ENCODE peak calls at places on chromosomes 2 and 18, in four cellular contexts. G, I, M and P are unnamed samples.

GRCh38 chr2:51624995-51625394 is 593.1 kb upstream of the NRXN1 start:
- DNase-seq in G (no peak), I (no peak), M (no peak), P (no peak)

GRCh38 chr18:35041752-35042379 is 653 bp downstream of the MAPRE2 start:
- DNase-seq in G (no peak), I (no peak), M (peak), P (peak)

GRCh38 chr18:44915213-44915612 is 234.5 kb downstream of the SETBP1 start:
- DNase-seq in G (no peak), I (no peak), M (no peak), P (no peak)

GRCh38 chr2:162821176-162821575 is 17.4 kb downstream of the KCNH7 start:
- DNase-seq in G (no peak), I (no peak), M (no peak), P (no peak)

GRCh38 chr2:207230261-207231105 is 64.7 kb upstream of the KLF7 start:
- DNase-seq in G (peak), I (peak), M (peak), P (peak)

GRCh38 chr2:219273887-219274391 is 5.2 kb upstream of the DNAJB2 start:
- DNase-seq in G (no peak), I (no peak), M (no peak), P (no peak)

GRCh38 chr2:59073257-59073656 is 832.1 kb upstream of the FANCL start:
- DNase-seq in G (no peak), I (peak), M (no peak), P (no peak)

GRCh38 chr18:40752336-40752735 is 1202.7 kb upstream of the PIK3C3 start:
- DNase-seq in G (no peak), I (no peak), M (no peak), P (no peak)

GRCh38 chr2:170180031-170180566 is 2.2 kb downstream of the MYO3B start:
- DNase-seq in G (no peak), I (no peak), M (no peak), P (no peak)

GRCh38 chr2:64550042-64550441 is 25.9 kb downstream of the AFTPH start:
- DNase-seq in G (no peak), I (no peak), M (no peak), P (no peak)

GRCh38 chr18:60259052-60259681 is 113.4 kb downstream of the MC4R start:
- DNase-seq in G (no peak), I (no peak), M (no peak), P (no peak)

GRCh38 chr2:123434681-123435080 is 590.4 kb upstream of the CNTNAP5 start:
- DNase-seq in G (no peak), I (no peak), M (no peak), P (no peak)

GRCh38 chr2:208129804-208130712 is at the start of gene CRYGC:
- DNase-seq in G (no peak), I (peak), M (no peak), P (no peak)

GRCh38 chr2:73852020-73852419 is 23.3 kb downstream of the STAMBP start:
- DNase-seq in G (no peak), I (no peak), M (peak), P (no peak)

GRCh38 chr2:40200516-40200915 is 251.4 kb downstream of the SLC8A1 start:
- DNase-seq in G (no peak), I (no peak), M (no peak), P (no peak)

GRCh38 chr18:27854631-27855030 is 322.3 kb downstream of the CDH2 start:
- DNase-seq in G (no peak), I (no peak), M (no peak), P (no peak)

GRCh38 chr2:170651603-170652002 is 63.5 kb upstream of the SP5 start:
- DNase-seq in G (no peak), I (no peak), M (peak), P (no peak)

GRCh38 chr2:85707304-85707703 is 13.1 kb downstream of the GNLY start:
- DNase-seq in G (peak), I (peak), M (peak), P (peak)

GRCh38 chr2:101619191-101619591 is 78.3 kb upstream of the MAP4K4 start:
- DNase-seq in G (no peak), I (no peak), M (no peak), P (no peak)

GRCh38 chr2:152534460-152535131 is 182.7 kb downstream of the PRPF40A start:
- DNase-seq in G (no peak), I (no peak), M (no peak), P (no peak)

GRCh38 chr2:164737612-164738081 is 104.0 kb downstream of the COBLL1 start:
- DNase-seq in G (peak), I (peak), M (peak), P (peak)

GRCh38 chr2:207422307-207422960 is 107.3 kb upstream of the CREB1 start:
- DNase-seq in G (no peak), I (no peak), M (no peak), P (no peak)

GRCh38 chr2:233410191-233410760 is 56.0 kb downstream of the DGKD start:
- DNase-seq in G (no peak), I (no peak), M (no peak), P (no peak)

GRCh38 chr2:147100406-147101035 is 744.3 kb upstream of the ACVR2A start:
- DNase-seq in G (no peak), I (no peak), M (no peak), P (no peak)

GRCh38 chr2:144414324-144414845 is 105.5 kb downstream of the ZEB2 start:
- DNase-seq in G (no peak), I (no peak), M (no peak), P (no peak)
- TF ChIP-seq ELF4 in G (no peak), I (no peak), M (no peak), P (no peak)

DNA sequence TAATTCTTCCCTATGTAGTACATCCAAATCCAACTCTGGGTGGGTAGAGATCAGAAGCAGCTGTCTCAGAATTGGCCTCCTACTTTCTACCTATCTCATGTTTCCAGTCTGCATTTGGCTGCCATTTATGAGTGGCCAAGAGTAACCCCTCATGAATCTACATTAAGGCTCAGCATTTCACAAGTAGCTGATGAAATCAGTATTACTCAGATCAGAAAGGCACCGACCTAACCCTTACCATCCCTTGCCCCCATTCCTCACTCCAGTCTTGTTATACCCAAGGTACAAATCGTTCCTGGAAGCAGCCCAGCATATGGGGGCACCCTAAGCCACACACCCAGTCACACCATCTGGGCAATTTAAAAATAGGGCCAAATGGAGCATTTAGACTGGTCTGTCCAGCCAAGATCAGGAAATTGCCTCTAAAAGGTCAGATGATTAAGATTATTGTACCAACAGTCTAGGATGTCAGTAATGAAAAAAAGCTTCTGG is 37.0 kb downstream of the CD28 start:
- DNase-seq in G (no peak), I (no peak), M (no peak), P (no peak)
- TF ChIP-seq ELF4 in G (no peak), I (no peak), M (no peak), P (no peak)

DNA sequence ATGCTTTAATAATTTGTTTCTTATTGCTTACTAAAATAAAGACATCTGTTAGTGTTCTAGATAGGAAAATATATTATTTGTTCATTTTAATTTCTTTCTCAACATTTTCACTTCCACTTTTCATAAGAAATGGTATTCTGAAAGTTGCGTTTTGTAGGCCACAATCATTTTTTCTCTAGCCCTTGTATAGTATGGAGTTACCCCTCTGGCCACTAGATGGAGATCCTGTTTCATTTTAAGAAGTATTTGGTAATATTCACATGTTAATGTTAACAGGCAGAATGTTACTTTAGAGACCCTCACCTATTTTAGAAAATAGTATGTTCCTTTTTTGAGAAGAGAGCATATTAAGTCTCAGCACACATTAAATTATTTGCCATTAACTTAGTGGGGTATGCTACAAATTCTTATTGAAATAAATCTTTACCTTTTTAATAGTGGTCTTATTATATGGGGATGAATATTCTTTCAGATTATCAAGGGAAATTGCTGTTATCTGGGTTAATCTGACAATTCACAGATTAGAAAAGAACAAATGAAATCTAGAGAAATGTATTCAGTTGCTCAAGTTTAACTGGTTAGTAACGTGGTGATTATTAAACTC is 73.9 kb upstream of the TTC27 start:
- DNase-seq in G (no peak), I (peak), M (peak), P (peak)
- TF ChIP-seq ELF4 in G (no peak), I (no peak), M (no peak), P (no peak)

DNA sequence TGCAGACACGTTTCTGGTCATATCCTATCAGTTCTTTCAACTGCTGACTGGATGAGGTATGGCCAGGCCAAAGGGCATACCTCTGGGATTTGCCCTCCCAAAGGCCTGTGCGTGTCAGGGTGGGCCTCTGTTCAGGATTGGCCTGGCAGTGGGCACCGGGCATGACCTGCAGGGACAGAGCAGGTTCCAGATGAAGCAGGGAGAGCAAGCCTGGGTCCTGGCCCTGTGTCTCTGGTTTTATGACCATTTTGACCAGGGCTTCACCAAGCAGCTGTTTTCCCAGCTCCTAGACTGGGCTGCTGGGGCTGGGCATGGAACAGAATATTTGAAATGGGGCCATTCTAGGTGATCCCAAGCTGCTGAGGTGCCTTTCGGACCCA is 348 bp upstream of the PROM2 start:
- DNase-seq in G (no peak), I (no peak), M (no peak), P (no peak)
- TF ChIP-seq ELF4 in G (no peak), I (no peak), M (no peak), P (no peak)

GRCh38 chr2:239940861-239941570 is 84.1 kb downstream of the NDUFA10 start:
- DNase-seq in G (no peak), I (no peak), M (no peak), P (no peak)

GRCh38 chr2:239943571-239943970 is 81.6 kb downstream of the NDUFA10 start:
- DNase-seq in G (no peak), I (no peak), M (no peak), P (no peak)

GRCh38 chr2:239942090-239942489 is 83.1 kb downstream of the NDUFA10 start:
- DNase-seq in G (no peak), I (no peak), M (no peak), P (no peak)

GRCh38 chr2:239943991-239944441 is 81.1 kb downstream of the NDUFA10 start:
- DNase-seq in G (no peak), I (no peak), M (no peak), P (no peak)

DNA sequence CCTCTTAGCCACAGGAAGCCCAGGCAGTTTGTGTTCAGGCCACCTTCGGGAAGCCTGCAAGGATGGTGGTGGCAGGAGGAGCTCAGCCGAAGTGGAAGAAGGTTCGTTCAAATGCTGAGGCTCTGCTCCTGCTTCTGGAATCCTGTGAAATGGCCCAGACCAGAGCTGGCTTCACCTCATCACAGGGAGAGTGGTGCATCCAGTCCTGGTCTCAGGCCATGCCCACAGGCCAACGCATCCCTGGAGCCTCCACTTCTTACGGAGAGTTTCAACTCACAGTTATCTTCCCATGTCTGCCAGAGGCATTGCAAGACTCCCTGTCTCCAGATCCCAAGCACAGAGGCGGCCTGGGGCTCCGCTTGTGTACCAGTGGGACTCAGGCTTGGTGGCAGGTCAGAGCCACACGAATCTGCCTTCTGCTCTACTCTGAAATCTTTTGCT is 82.3 kb downstream of the NDUFA10 start:
- DNase-seq in G (no peak), I (no peak), M (no peak), P (no peak)
- TF ChIP-seq ELF4 in G (no peak), I (no peak), M (no peak), P (no peak)

DNA sequence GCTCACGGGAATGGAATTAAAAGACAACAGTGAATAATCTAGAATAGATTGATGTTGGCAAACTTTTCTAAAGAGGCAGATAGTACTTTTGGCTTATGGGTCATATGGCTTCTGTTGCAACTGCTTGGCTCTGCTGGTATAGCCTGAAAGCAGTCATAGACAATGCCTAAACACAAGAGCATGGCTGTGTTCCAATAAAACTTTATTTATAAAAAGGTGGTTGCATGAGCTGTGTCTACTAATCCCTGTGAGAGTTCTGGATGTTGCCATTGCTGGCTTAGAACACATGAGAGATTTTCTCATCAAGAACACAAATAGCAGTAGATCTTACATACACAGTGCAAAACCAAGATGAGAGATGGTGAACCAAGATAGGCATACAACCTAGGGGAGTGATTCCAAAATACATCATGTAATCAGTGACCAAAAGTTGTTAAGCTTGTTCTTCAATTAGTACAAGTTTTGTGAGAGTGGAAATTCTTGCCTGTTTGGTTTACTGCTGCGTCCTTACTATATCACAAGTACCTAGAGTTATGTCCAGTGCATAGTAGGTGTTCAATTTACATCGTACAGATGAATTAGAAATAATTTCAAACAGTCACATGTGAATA is 380.0 kb downstream of the METTL4 start:
- DNase-seq in G (no peak), I (no peak), M (no peak), P (no peak)
- TF ChIP-seq ELF4 in G (no peak), I (no peak), M (no peak), P (no peak)